ENCODE peak calls at places on chromosome 21, in four cellular contexts. One of them, this sample, is unnamed.

GRCh38 chr21:16358021-16358420 is 628.2 kb downstream of the USP25 start:
- DNase-seq in WTC11: no peak
- DNase-seq in pancreas: no peak
- DNase-seq in lower lobe of right lung: no peak
- DNase-seq in this sample: no peak

GRCh38 chr21:24470852-24471251 is 1136.4 kb downstream of the MRPL39 start:
- DNase-seq in WTC11: no peak
- DNase-seq in pancreas: no peak
- DNase-seq in lower lobe of right lung: no peak
- DNase-seq in this sample: no peak

GRCh38 chr21:26106562-26106961 is 64.0 kb downstream of the APP start:
- DNase-seq in pancreas: no peak
- DNase-seq in lower lobe of right lung: no peak
- DNase-seq in WTC11: no peak
- DNase-seq in this sample: no peak

GRCh38 chr21:34333150-34333739 is 30.6 kb upstream of the KCNE2 start:
- DNase-seq in lower lobe of right lung: no peak
- DNase-seq in pancreas: no peak
- DNase-seq in WTC11: no peak
- DNase-seq in this sample: no peak

GRCh38 chr21:39951183-39952101 is 84.2 kb downstream of the PCP4 start:
- DNase-seq in pancreas: no peak
- DNase-seq in lower lobe of right lung: no peak
- DNase-seq in WTC11: no peak
- DNase-seq in this sample: no peak

GRCh38 chr21:27035791-27036190 is 68.9 kb upstream of the ADAMTS5 start:
- DNase-seq in pancreas: no peak
- DNase-seq in WTC11: no peak
- DNase-seq in lower lobe of right lung: no peak
- DNase-seq in this sample: no peak

GRCh38 chr21:43006874-43007208 is 32.5 kb downstream of the PKNOX1 start:
- DNase-seq in lower lobe of right lung: no peak
- DNase-seq in pancreas: no peak
- DNase-seq in WTC11: no peak
- DNase-seq in this sample: no peak

GRCh38 chr21:25170681-25171080 is 436.6 kb downstream of the MRPL39 start:
- DNase-seq in lower lobe of right lung: no peak
- DNase-seq in pancreas: no peak
- DNase-seq in WTC11: no peak
- DNase-seq in this sample: no peak

GRCh38 chr21:20721151-20721550 is 277.1 kb upstream of the NCAM2 start:
- DNase-seq in WTC11: no peak
- DNase-seq in lower lobe of right lung: no peak
- DNase-seq in pancreas: no peak
- DNase-seq in this sample: no peak

GRCh38 chr21:21921410-21922232 is 923.4 kb downstream of the NCAM2 start:
- DNase-seq in lower lobe of right lung: no peak
- DNase-seq in pancreas: no peak
- DNase-seq in WTC11: no peak
- DNase-seq in this sample: peak

GRCh38 chr21:34037446-34037845 is 35.9 kb upstream of the MRPS6 start:
- DNase-seq in lower lobe of right lung: no peak
- DNase-seq in pancreas: no peak
- DNase-seq in WTC11: no peak
- DNase-seq in this sample: no peak

GRCh38 chr21:15870819-15871218 is 141.0 kb downstream of the USP25 start:
- DNase-seq in lower lobe of right lung: no peak
- DNase-seq in WTC11: no peak
- DNase-seq in pancreas: no peak
- DNase-seq in this sample: no peak

GRCh38 chr21:43803558-43804300 is 14.4 kb downstream of the RRP1 start:
- DNase-seq in pancreas: no peak
- DNase-seq in lower lobe of right lung: no peak
- DNase-seq in WTC11: no peak
- DNase-seq in this sample: no peak

GRCh38 chr21:28136687-28137086 is 856.0 kb downstream of the LTN1 start:
- DNase-seq in WTC11: no peak
- DNase-seq in lower lobe of right lung: no peak
- DNase-seq in pancreas: no peak
- DNase-seq in this sample: no peak

GRCh38 chr21:33975548-33976081 is 60.0 kb upstream of the ATP5PO start:
- DNase-seq in WTC11: no peak
- DNase-seq in lower lobe of right lung: no peak
- DNase-seq in pancreas: no peak
- DNase-seq in this sample: peak

DNA sequence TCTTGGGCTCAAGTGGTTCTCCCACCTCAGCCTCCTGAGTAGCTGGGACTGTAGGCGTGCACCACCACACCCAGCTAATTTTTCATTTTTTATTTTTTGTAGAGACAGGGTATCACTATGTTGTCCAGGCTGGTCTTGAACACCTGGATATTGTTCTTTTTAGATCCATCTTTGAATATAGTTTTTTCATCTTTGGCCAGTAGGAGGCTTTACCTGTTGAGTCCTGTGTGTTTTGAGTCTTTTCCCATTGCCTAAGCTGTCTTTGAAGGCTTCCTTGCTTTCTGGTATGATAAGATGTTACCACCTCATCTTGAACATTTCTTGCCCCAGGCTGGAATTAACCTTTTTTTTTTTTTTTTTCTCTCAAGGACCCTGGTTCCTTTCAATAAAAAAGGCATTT is 387.8 kb upstream of the RUNX1 start:
- DNase-seq in WTC11: no peak
- DNase-seq in pancreas: no peak
- DNase-seq in lower lobe of right lung: no peak
- DNase-seq in this sample: no peak
- TF ChIP-seq CTCF in WTC11: no peak
- TF ChIP-seq CTCF in pancreas: no peak
- TF ChIP-seq CTCF in lower lobe of right lung: no peak
- TF ChIP-seq CTCF in this sample: peak

GRCh38 chr21:37915941-37916794 is at the start of gene KCNJ6:
- DNase-seq in WTC11: peak
- DNase-seq in pancreas: peak
- DNase-seq in lower lobe of right lung: peak
- DNase-seq in this sample: peak

GRCh38 chr21:37914211-37914900 is 1.9 kb downstream of the KCNJ6 start:
- DNase-seq in lower lobe of right lung: peak
- DNase-seq in WTC11: peak
- DNase-seq in pancreas: peak
- DNase-seq in this sample: peak

GRCh38 chr21:37915516-37915915 is 741 bp downstream of the KCNJ6 start:
- DNase-seq in WTC11: peak
- DNase-seq in pancreas: no peak
- DNase-seq in lower lobe of right lung: no peak
- DNase-seq in this sample: no peak

GRCh38 chr21:37917612-37918011 is 1.4 kb upstream of the KCNJ6 start:
- DNase-seq in WTC11: no peak
- DNase-seq in lower lobe of right lung: no peak
- DNase-seq in pancreas: no peak
- DNase-seq in this sample: no peak

GRCh38 chr21:37916795-37917142 is 512 bp upstream of the KCNJ6 start:
- DNase-seq in WTC11: peak
- DNase-seq in pancreas: no peak
- DNase-seq in lower lobe of right lung: no peak
- DNase-seq in this sample: no peak
- TF ChIP-seq CTCF in WTC11: peak
- TF ChIP-seq CTCF in pancreas: no peak
- TF ChIP-seq CTCF in lower lobe of right lung: no peak
- TF ChIP-seq CTCF in this sample: no peak

GRCh38 chr21:41932191-41932575 is 21.6 kb downstream of the C2CD2 start:
- DNase-seq in lower lobe of right lung: no peak
- DNase-seq in pancreas: no peak
- DNase-seq in WTC11: no peak
- DNase-seq in this sample: no peak
- TF ChIP-seq CTCF in lower lobe of right lung: no peak
- TF ChIP-seq CTCF in pancreas: no peak
- TF ChIP-seq CTCF in WTC11: no peak
- TF ChIP-seq CTCF in this sample: no peak

GRCh38 chr21:46326110-46326703 is 2.3 kb downstream of the PCNT start:
- DNase-seq in lower lobe of right lung: no peak
- DNase-seq in pancreas: no peak
- DNase-seq in WTC11: no peak
- DNase-seq in this sample: no peak

GRCh38 chr21:46323227-46323709 is 402 bp downstream of the C21orf58 start:
- DNase-seq in pancreas: no peak
- DNase-seq in lower lobe of right lung: no peak
- DNase-seq in WTC11: peak
- DNase-seq in this sample: peak

GRCh38 chr21:46323710-46324389 is at the start of the genes C21orf58 and PCNT:
- DNase-seq in lower lobe of right lung: peak
- DNase-seq in pancreas: peak
- DNase-seq in WTC11: peak
- DNase-seq in this sample: peak

GRCh38 chr21:46324390-46325072 is 575 bp downstream of the PCNT start:
- DNase-seq in pancreas: peak
- DNase-seq in lower lobe of right lung: peak
- DNase-seq in WTC11: peak
- DNase-seq in this sample: peak

DNA sequence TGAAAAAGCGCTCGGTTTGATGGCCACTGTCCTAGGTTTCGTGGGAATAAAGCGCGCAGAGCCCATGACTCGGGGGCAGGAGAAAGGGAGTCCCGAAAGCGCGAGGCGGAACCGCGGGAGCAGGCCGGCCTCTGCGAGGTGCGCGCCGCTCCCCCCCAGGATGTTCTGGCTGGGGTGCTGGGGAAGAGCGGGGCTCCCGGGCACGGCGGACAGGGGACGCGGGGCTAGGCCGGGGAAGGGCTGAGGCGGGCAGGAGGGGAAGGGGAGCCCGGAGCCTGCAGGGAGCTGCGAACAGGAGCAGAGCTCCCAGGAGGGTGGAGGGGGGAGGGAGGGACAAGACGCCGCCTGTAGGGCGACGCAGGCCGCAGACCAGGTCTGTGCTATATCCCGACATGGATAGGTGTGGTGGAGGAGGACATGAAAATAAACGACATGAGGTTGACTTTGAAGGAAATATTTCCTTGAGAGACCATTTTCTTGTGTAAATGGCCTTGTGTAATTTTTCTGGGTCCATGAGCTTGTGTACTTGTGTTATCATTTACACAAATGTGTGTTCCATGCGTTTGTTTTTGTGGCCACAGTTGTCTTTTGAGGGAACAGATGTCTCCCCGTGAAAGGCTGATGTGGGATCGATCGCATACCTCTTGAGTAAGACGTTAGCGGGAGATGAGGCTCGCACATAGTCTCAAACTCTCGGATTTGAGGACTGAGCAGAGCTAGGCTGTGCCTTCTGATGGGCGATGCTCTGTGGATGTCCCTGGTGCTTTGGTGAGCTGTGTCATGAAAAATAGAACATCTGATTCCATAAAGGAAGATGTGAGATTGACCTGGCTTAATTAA is 1.3 kb downstream of the PCNT start:
- DNase-seq in pancreas: peak
- DNase-seq in lower lobe of right lung: peak
- DNase-seq in WTC11: peak
- DNase-seq in this sample: peak
- TF ChIP-seq CTCF in pancreas: no peak
- TF ChIP-seq CTCF in lower lobe of right lung: no peak
- TF ChIP-seq CTCF in WTC11: no peak
- TF ChIP-seq CTCF in this sample: no peak

GRCh38 chr21:29298348-29299045 is at the start of gene BACH1:
- DNase-seq in WTC11: peak
- DNase-seq in lower lobe of right lung: peak
- DNase-seq in pancreas: peak
- DNase-seq in this sample: peak
- TF ChIP-seq CTCF in WTC11: no peak
- TF ChIP-seq CTCF in lower lobe of right lung: peak
- TF ChIP-seq CTCF in pancreas: peak
- TF ChIP-seq CTCF in this sample: peak

GRCh38 chr21:38628426-38628825 is 130.1 kb upstream of the ERG start:
- DNase-seq in WTC11: peak
- DNase-seq in lower lobe of right lung: no peak
- DNase-seq in pancreas: no peak
- DNase-seq in this sample: no peak
- TF ChIP-seq CTCF in WTC11: no peak
- TF ChIP-seq CTCF in lower lobe of right lung: no peak
- TF ChIP-seq CTCF in pancreas: no peak
- TF ChIP-seq CTCF in this sample: no peak

GRCh38 chr21:44867464-44867863 is 6.0 kb downstream of the PTTG1IP start:
- DNase-seq in lower lobe of right lung: no peak
- DNase-seq in WTC11: no peak
- DNase-seq in pancreas: no peak
- DNase-seq in this sample: no peak

GRCh38 chr21:44867999-44868700 is 5.3 kb downstream of the PTTG1IP start:
- DNase-seq in WTC11: no peak
- DNase-seq in lower lobe of right lung: no peak
- DNase-seq in pancreas: no peak
- DNase-seq in this sample: peak

GRCh38 chr21:44865561-44866280 is 7.8 kb downstream of the PTTG1IP start:
- DNase-seq in pancreas: no peak
- DNase-seq in WTC11: no peak
- DNase-seq in lower lobe of right lung: no peak
- DNase-seq in this sample: peak

GRCh38 chr21:44868707-44869106 is 4.8 kb downstream of the PTTG1IP start:
- DNase-seq in WTC11: no peak
- DNase-seq in pancreas: no peak
- DNase-seq in lower lobe of right lung: no peak
- DNase-seq in this sample: no peak

GRCh38 chr21:44866780-44867179 is 6.7 kb downstream of the PTTG1IP start:
- DNase-seq in WTC11: no peak
- DNase-seq in pancreas: no peak
- DNase-seq in lower lobe of right lung: no peak
- DNase-seq in this sample: no peak
- TF ChIP-seq CTCF in WTC11: no peak
- TF ChIP-seq CTCF in pancreas: no peak
- TF ChIP-seq CTCF in lower lobe of right lung: no peak
- TF ChIP-seq CTCF in this sample: no peak

DNA sequence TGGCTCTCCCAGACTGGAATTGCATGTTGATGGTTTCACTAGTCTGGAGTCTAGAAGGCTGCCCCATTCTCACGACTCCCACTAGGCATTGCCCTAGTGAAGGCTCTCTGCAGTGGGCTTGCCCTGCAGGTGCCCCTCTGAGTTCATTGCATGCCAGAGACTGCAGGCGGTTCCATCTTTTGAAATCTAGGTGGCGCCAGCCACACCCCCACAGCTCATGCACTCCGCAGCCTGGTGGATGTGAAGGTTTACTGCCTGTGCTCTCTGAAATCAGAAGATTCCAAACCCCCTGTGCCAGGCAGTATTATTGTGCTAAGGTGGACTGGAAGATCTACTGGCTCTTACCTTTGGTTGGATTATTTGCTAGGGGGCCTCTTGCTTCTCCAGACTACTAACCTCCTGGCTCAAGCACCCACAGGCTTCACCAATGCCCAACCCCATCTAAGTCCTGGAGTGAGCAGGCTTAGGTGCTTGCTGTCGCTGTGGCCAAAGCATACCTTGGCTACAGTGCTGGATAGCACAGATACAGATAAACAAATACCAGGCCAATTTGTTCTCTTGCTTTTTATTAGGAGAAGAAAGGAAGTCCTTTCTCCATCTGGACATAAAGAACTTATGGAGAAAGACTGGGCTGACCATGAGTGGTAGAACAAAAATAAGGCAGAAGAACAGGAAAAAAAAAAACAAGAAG is 83.5 kb upstream of the SIM2 start:
- DNase-seq in WTC11: peak
- DNase-seq in pancreas: no peak
- DNase-seq in lower lobe of right lung: no peak
- DNase-seq in this sample: no peak
- TF ChIP-seq CTCF in WTC11: peak
- TF ChIP-seq CTCF in pancreas: no peak
- TF ChIP-seq CTCF in lower lobe of right lung: no peak
- TF ChIP-seq CTCF in this sample: no peak

GRCh38 chr21:36087362-36088138 is 17.7 kb downstream of the CBR1 start:
- DNase-seq in WTC11: no peak
- DNase-seq in lower lobe of right lung: no peak
- DNase-seq in pancreas: no peak
- DNase-seq in this sample: no peak
- TF ChIP-seq CTCF in WTC11: no peak
- TF ChIP-seq CTCF in lower lobe of right lung: no peak
- TF ChIP-seq CTCF in pancreas: no peak
- TF ChIP-seq CTCF in this sample: no peak